ENCODE peak calls at places on chromosomes 16 and 17, in ten cellular contexts. G is body of pancreas, H is LHCN-M2, Q is NCI-H460, T is colonic mucosa, K is astrocyte of the spinal cord, F is activated T-cell treated with anti-CD3 and anti-CD28 coated beads for 1 hour, A is hepatic stellate cell, J is amniotic stem cell, N is thoracic aorta. W is an unnamed sample.

GRCh38 chr17:41782142-41782541 is 4.4 kb downstream of the JUP start:
- DNase-seq in G (peak), H (no peak), Q (no peak), T (no peak), K (no peak), F (no peak), A (no peak), J (no peak), N (no peak), W (no peak)

GRCh38 chr17:7404737-7405412 is 978 bp upstream of the TMEM256 start:
- DNase-seq in G (peak), H (peak), Q (no peak), T (peak), K (no peak), F (no peak), A (peak), J (no peak), N (no peak), W (peak)

GRCh38 chr16:64626771-64627170 is 495.1 kb downstream of the CDH11 start:
- DNase-seq in G (no peak), H (peak), Q (no peak), T (no peak), K (peak), F (no peak), A (no peak), J (no peak), N (no peak), W (no peak)

GRCh38 chr16:23398987-23399805 is 53.8 kb downstream of the COG7 start:
- DNase-seq in G (no peak), H (no peak), Q (no peak), T (no peak), K (peak), F (no peak), A (no peak), J (no peak), N (no peak), W (no peak)

GRCh38 chr16:53546988-53547391 is 44.0 kb upstream of the AKTIP start:
- DNase-seq in G (no peak), H (peak), Q (no peak), T (no peak), K (peak), F (no peak), A (no peak), J (no peak), N (no peak), W (no peak)

GRCh38 chr17:66822009-66822408 is 12.9 kb upstream of the CACNG5 start:
- DNase-seq in G (no peak), H (no peak), Q (no peak), T (no peak), K (no peak), F (no peak), A (no peak), J (no peak), N (no peak), W (no peak)

GRCh38 chr17:68428498-68429172 is 28.7 kb downstream of the WIPI1 start:
- DNase-seq in G (no peak), H (no peak), Q (no peak), T (no peak), K (no peak), F (no peak), A (no peak), J (no peak), N (no peak), W (no peak)

GRCh38 chr17:3845361-3845753 is 689 bp downstream of the NCBP3 start:
- DNase-seq in G (no peak), H (peak), Q (no peak), T (no peak), K (peak), F (peak), A (peak), J (no peak), N (no peak), W (no peak)

GRCh38 chr16:10569629-10570028 is 10.8 kb downstream of the EMP2 start:
- DNase-seq in G (no peak), H (peak), Q (no peak), T (no peak), K (no peak), F (no peak), A (peak), J (no peak), N (no peak), W (no peak)

W was measured in T1000.